ENCODE peak calls at places on chromosomes 12 and 14, in six cellular contexts. P, W, Y, S, V and G are unnamed samples.

GRCh38 chr12:108425238-108425795 is 86.2 kb upstream of the CMKLR1 start:
- DNase-seq in P (peak; percentile 13), W (peak; percentile 82), Y (no peak), S (no peak), V (no peak), G (no peak)

GRCh38 chr12:56839489-56840442 is 76.6 kb downstream of the HSD17B6 start:
- DNase-seq in P (peak; percentile 66), W (peak; percentile 94), Y (no peak), S (peak; percentile 60), V (peak; percentile 18), G (peak; percentile 24)

GRCh38 chr14:37580146-37580545 is 14.9 kb downstream of the FOXA1 start:
- DNase-seq in P (no peak), W (no peak), Y (no peak), S (no peak), V (no peak), G (no peak)

GRCh38 chr12:53233671-53234091 is 1.7 kb upstream of the RARG start:
- DNase-seq in P (no peak), W (peak; percentile 80), Y (no peak), S (no peak), V (no peak), G (no peak)

GRCh38 chr14:75258079-75258802 is 20.4 kb upstream of the FOS start:
- DNase-seq in P (peak; percentile 89), W (no peak), Y (peak; percentile 75), S (peak; percentile 35), V (no peak), G (no peak)

GRCh38 chr12:23909559-23909958 is 39.9 kb downstream of the SOX5 start:
- DNase-seq in P (no peak), W (no peak), Y (no peak), S (no peak), V (no peak), G (no peak)

GRCh38 chr12:132222096-132222807 is 78.0 kb downstream of the NOC4L start:
- DNase-seq in P (peak; percentile 49), W (peak; percentile 67), Y (no peak), S (peak; percentile 94), V (peak; percentile 67), G (peak; percentile 4)

GRCh38 chr14:76580399-76580798 is 180.9 kb upstream of the VASH1 start:
- DNase-seq in P (no peak), W (no peak), Y (no peak), S (no peak), V (no peak), G (no peak)

GRCh38 chr12:126418357-126418756 is 1353.1 kb downstream of the AACS start:
- DNase-seq in P (no peak), W (no peak), Y (no peak), S (no peak), V (no peak), G (no peak)

GRCh38 chr12:90003688-90004087 is 295.1 kb upstream of the ATP2B1 start:
- DNase-seq in P (no peak), W (no peak), Y (no peak), S (no peak), V (no peak), G (no peak)
- H3K4me1 ChIP-seq in P (peaks cover 22% of the 10 kb centered on the region), W (no peaks in the 10 kb centered on the region), Y (no peaks in the 10 kb centered on the region), S (no peaks in the 10 kb centered on the region), V (no peaks in the 10 kb centered on the region), G (peaks cover under 1% of the 10 kb centered on the region)

GRCh38 chr12:45362291-45362690 is 146.4 kb downstream of the ANO6 start:
- DNase-seq in P (no peak), W (no peak), Y (no peak), S (no peak), V (no peak), G (no peak)
- H3K36me3 ChIP-seq in P (peaks cover 7% of the 10 kb centered on the region), W (peaks cover 30% of the 10 kb centered on the region), Y (no peaks in the 10 kb centered on the region), S (no peaks in the 10 kb centered on the region), V (peaks cover 4% of the 10 kb centered on the region), G (peaks cover 9% of the 10 kb centered on the region)

GRCh38 chr14:22493753-22494152 is 95.3 kb downstream of the DAD1 start:
- DNase-seq in P (no peak), W (no peak), Y (no peak), S (no peak), V (no peak), G (no peak)
- H3K9me3 ChIP-seq in P (no peaks in the 10 kb centered on the region), W (no peaks in the 10 kb centered on the region), Y (no peaks in the 10 kb centered on the region), S (no peaks in the 10 kb centered on the region), V (no peaks in the 10 kb centered on the region), G (no peaks in the 10 kb centered on the region)

GRCh38 chr12:42583017-42583416 is 6.5 kb downstream of the PRICKLE1 start:
- DNase-seq in P (no peak), W (no peak), Y (no peak), S (no peak), V (no peak), G (no peak)
- H3K4me1 ChIP-seq in P (peaks cover 58% of the 10 kb centered on the region), W (no peaks in the 10 kb centered on the region), Y (peaks cover 12% of the 10 kb centered on the region), S (no peaks in the 10 kb centered on the region), V (no peaks in the 10 kb centered on the region), G (no peaks in the 10 kb centered on the region)

DNA sequence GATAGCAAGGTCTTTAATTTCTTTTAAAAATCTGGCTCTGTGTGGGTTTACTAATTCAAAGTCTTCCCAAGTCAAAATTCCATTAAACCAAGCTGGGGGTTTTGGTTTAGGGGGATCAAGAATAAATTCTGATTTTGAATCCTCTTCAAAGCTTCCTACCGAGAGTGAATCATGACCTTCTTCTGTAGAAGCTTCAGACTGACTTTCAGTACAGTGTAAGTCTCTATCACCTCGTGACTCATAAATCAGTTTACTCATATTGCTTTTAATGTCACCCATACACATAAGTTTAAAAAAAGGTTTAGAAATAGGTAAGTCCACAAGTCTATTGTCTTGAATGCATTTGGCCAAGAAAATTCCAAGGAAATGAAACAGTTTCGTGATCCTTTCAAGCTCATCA is 80.6 kb upstream of the STRN3 start:
- DNase-seq in P (peak; percentile 7), W (no peak), Y (no peak), S (no peak), V (no peak), G (no peak)
- H3K36me3 ChIP-seq in P (peaks cover 88% of the 10 kb centered on the region), W (peaks cover 94% of the 10 kb centered on the region), Y (peaks cover 37% of the 10 kb centered on the region), S (peaks cover 62% of the 10 kb centered on the region), V (peaks cover 99% of the 10 kb centered on the region), G (peaks cover 19% of the 10 kb centered on the region)

DNA sequence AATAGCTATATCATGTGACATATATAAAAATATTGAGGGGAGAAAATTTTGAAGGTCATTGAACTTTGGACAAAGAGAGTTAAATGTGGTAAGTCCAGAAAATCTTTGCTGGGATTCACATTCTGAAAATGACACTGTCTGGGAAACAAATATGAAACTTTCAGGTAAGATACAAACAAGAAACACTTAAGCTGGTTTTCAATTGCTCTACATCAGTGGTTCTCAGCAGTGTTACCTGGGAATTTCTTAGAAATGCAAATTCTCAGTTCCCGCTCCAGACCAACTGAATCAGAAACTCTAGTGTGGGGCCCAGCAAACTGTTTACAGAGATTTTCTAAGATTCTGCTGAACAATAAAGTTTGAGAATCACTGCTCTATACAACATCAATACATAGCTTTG is 3.6 kb upstream of the CDK17 start:
- DNase-seq in P (no peak), W (no peak), Y (no peak), S (no peak), V (no peak), G (no peak)
- H3K9me3 ChIP-seq in P (no peaks in the 10 kb centered on the region), W (no peaks in the 10 kb centered on the region), Y (no peaks in the 10 kb centered on the region), S (no peaks in the 10 kb centered on the region), V (no peaks in the 10 kb centered on the region), G (no peaks in the 10 kb centered on the region)

DNA sequence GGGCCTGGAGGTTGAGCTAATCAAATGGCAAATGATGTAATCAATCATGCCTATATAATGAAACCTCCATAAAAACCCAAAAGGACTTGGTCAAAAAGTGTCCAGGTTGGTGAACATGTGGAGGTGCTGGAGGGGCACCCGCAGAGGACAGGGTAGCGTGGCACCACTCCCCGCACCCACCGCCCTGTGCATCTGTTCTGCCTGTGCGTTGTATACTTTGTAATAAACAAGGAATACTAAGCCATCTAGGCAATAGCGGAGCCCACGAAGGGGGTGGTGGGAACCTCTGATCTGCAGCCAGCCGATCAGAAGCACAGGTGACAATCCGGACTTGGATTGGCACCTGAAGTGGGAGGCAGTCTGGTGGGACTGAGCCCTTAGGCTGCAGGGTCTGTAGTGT is 75.8 kb upstream of the GPR68 start:
- DNase-seq in P (no peak), W (no peak), Y (no peak), S (no peak), V (no peak), G (no peak)
- H3K4me1 ChIP-seq in P (no peaks in the 10 kb centered on the region), W (no peaks in the 10 kb centered on the region), Y (peaks cover 12% of the 10 kb centered on the region), S (peaks cover 8% of the 10 kb centered on the region), V (peaks cover 35% of the 10 kb centered on the region), G (peaks cover 7% of the 10 kb centered on the region)